ENCODE peak calls at places on chromosome 14, in five cellular contexts. One of them, this sample, is unnamed.
A peak's percentile ranks its signal among the peaks of the same experiment; 100 is the strongest.

GRCh38 chr14:61288720-61289119 is 7.6 kb upstream of the TMEM30B start:
- DNase-seq in trophoblast cell: no peak
- DNase-seq in H1: no peak
- DNase-seq in mesenchymal stem cell: no peak
- DNase-seq in mesendoderm: no peak
- DNase-seq in this sample: no peak

GRCh38 chr14:52043690-52044089 is 25.2 kb downstream of the NID2 start:
- DNase-seq in mesenchymal stem cell: peak; percentile 57
- DNase-seq in trophoblast cell: peak; percentile 81
- DNase-seq in H1: peak; percentile 72
- DNase-seq in mesendoderm: peak; percentile 67
- DNase-seq in this sample: peak; percentile 23

GRCh38 chr14:23544511-23545447 is 6.8 kb downstream of the ZFHX2 start:
- DNase-seq in mesenchymal stem cell: no peak
- DNase-seq in H1: peak; percentile 81
- DNase-seq in mesendoderm: peak; percentile 80
- DNase-seq in trophoblast cell: no peak
- DNase-seq in this sample: no peak

GRCh38 chr14:30020271-30020670 is 92.6 kb upstream of the PRKD1 start:
- DNase-seq in mesendoderm: no peak
- DNase-seq in H1: no peak
- DNase-seq in mesenchymal stem cell: no peak
- DNase-seq in trophoblast cell: no peak
- DNase-seq in this sample: no peak

GRCh38 chr14:29548948-29549370 is 378.7 kb downstream of the PRKD1 start:
- DNase-seq in mesendoderm: peak; percentile 79
- DNase-seq in mesenchymal stem cell: peak; percentile 77
- DNase-seq in trophoblast cell: peak; percentile 75
- DNase-seq in H1: no peak
- DNase-seq in this sample: peak; percentile 77

GRCh38 chr14:97412933-97413574 is 615.9 kb downstream of the VRK1 start:
- DNase-seq in mesenchymal stem cell: no peak
- DNase-seq in H1: no peak
- DNase-seq in mesendoderm: no peak
- DNase-seq in trophoblast cell: no peak
- DNase-seq in this sample: no peak

GRCh38 chr14:73324536-73324932 is 87.2 kb downstream of the PAPLN start:
- DNase-seq in mesenchymal stem cell: no peak
- DNase-seq in H1: no peak
- DNase-seq in mesendoderm: peak; percentile 6
- DNase-seq in trophoblast cell: no peak
- DNase-seq in this sample: no peak

GRCh38 chr14:67359319-67359774 is 257 bp downstream of the ATP6V1D start:
- DNase-seq in mesendoderm: peak; percentile 66
- DNase-seq in mesenchymal stem cell: peak; percentile 76
- DNase-seq in H1: no peak
- DNase-seq in trophoblast cell: peak; percentile 78
- DNase-seq in this sample: peak; percentile 63

GRCh38 chr14:31745741-31746140 is 184.5 kb downstream of the NUBPL start:
- DNase-seq in mesenchymal stem cell: no peak
- DNase-seq in trophoblast cell: peak; percentile 6
- DNase-seq in H1: no peak
- DNase-seq in mesendoderm: peak; percentile 6
- DNase-seq in this sample: no peak

GRCh38 chr14:98951031-98951430 is 321.0 kb downstream of the BCL11B start:
- DNase-seq in mesendoderm: no peak
- DNase-seq in mesenchymal stem cell: no peak
- DNase-seq in trophoblast cell: no peak
- DNase-seq in H1: no peak
- DNase-seq in this sample: no peak

GRCh38 chr14:68808696-68809095 is 15.8 kb upstream of the ZFP36L1 start:
- DNase-seq in mesenchymal stem cell: no peak
- DNase-seq in mesendoderm: no peak
- DNase-seq in trophoblast cell: no peak
- DNase-seq in H1: peak; percentile 40
- DNase-seq in this sample: no peak

GRCh38 chr14:88935083-88935482 is 110.6 kb downstream of the TTC8 start:
- DNase-seq in trophoblast cell: no peak
- DNase-seq in H1: no peak
- DNase-seq in mesenchymal stem cell: no peak
- DNase-seq in mesendoderm: no peak
- DNase-seq in this sample: no peak

GRCh38 chr14:52429451-52429850 is 115.3 kb downstream of the PTGER2 start:
- DNase-seq in mesenchymal stem cell: no peak
- DNase-seq in mesendoderm: no peak
- DNase-seq in trophoblast cell: no peak
- DNase-seq in H1: no peak
- DNase-seq in this sample: no peak

GRCh38 chr14:61342486-61342885 is 21.1 kb downstream of the PRKCH start:
- DNase-seq in trophoblast cell: no peak
- DNase-seq in mesenchymal stem cell: no peak
- DNase-seq in mesendoderm: no peak
- DNase-seq in H1: no peak
- DNase-seq in this sample: no peak

GRCh38 chr14:104224516-104225281 is 86.3 kb downstream of the KIF26A start:
- DNase-seq in mesendoderm: peak; percentile 50
- DNase-seq in mesenchymal stem cell: peak; percentile 2
- DNase-seq in trophoblast cell: no peak
- DNase-seq in H1: peak; percentile 88
- DNase-seq in this sample: no peak

GRCh38 chr14:58746261-58746660 is 108.5 kb downstream of the DACT1 start:
- DNase-seq in trophoblast cell: peak; percentile 65
- DNase-seq in mesenchymal stem cell: peak; percentile 69
- DNase-seq in mesendoderm: no peak
- DNase-seq in H1: no peak
- DNase-seq in this sample: peak; percentile 92

GRCh38 chr14:51562816-51563215 is 88.9 kb upstream of the FRMD6 start:
- DNase-seq in mesendoderm: no peak
- DNase-seq in trophoblast cell: peak; percentile 81
- DNase-seq in mesenchymal stem cell: peak; percentile 68
- DNase-seq in H1: no peak
- DNase-seq in this sample: peak; percentile 68

GRCh38 chr14:69481815-69482568 is 2.5 kb upstream of the PLEKHD1 start:
- DNase-seq in mesendoderm: no peak
- DNase-seq in trophoblast cell: no peak
- DNase-seq in H1: no peak
- DNase-seq in mesenchymal stem cell: no peak
- DNase-seq in this sample: no peak

GRCh38 chr14:38078393-38078792 is 129.3 kb upstream of the SSTR1 start:
- DNase-seq in trophoblast cell: no peak
- DNase-seq in H1: no peak
- DNase-seq in mesendoderm: no peak
- DNase-seq in mesenchymal stem cell: no peak
- DNase-seq in this sample: no peak

GRCh38 chr14:49479432-49479831 is 106.7 kb downstream of the RPS29 start:
- DNase-seq in mesenchymal stem cell: no peak
- DNase-seq in trophoblast cell: no peak
- DNase-seq in mesendoderm: no peak
- DNase-seq in H1: no peak
- DNase-seq in this sample: no peak

GRCh38 chr14:102772781-102773570 is 4.3 kb upstream of the TRAF3 start:
- DNase-seq in mesendoderm: peak; percentile 92
- DNase-seq in trophoblast cell: peak; percentile 39
- DNase-seq in H1: peak; percentile 71
- DNase-seq in mesenchymal stem cell: peak; percentile 54
- DNase-seq in this sample: no peak

GRCh38 chr14:51073751-51074150 is 21.2 kb downstream of the TRIM9 start:
- DNase-seq in mesendoderm: no peak
- DNase-seq in trophoblast cell: peak; percentile 59
- DNase-seq in mesenchymal stem cell: no peak
- DNase-seq in H1: no peak
- DNase-seq in this sample: no peak

GRCh38 chr14:65732112-65732511 is 319.6 kb downstream of the FUT8 start:
- DNase-seq in mesendoderm: no peak
- DNase-seq in mesenchymal stem cell: no peak
- DNase-seq in H1: no peak
- DNase-seq in trophoblast cell: no peak
- DNase-seq in this sample: no peak

GRCh38 chr14:78785265-78785664 is 615.1 kb downstream of the NRXN3 start:
- DNase-seq in mesendoderm: no peak
- DNase-seq in mesenchymal stem cell: no peak
- DNase-seq in trophoblast cell: no peak
- DNase-seq in H1: no peak
- DNase-seq in this sample: no peak

GRCh38 chr14:100325958-100326357 is 2.8 kb downstream of the SLC25A47 start:
- DNase-seq in trophoblast cell: no peak
- DNase-seq in mesendoderm: no peak
- DNase-seq in H1: no peak
- DNase-seq in mesenchymal stem cell: no peak
- DNase-seq in this sample: no peak

GRCh38 chr14:100323942-100324307 is 786 bp downstream of the SLC25A47 start:
- DNase-seq in mesendoderm: no peak
- DNase-seq in mesenchymal stem cell: no peak
- DNase-seq in trophoblast cell: no peak
- DNase-seq in H1: no peak
- DNase-seq in this sample: no peak

GRCh38 chr14:100327128-100327527 is 4.0 kb downstream of the SLC25A47 start:
- DNase-seq in mesenchymal stem cell: no peak
- DNase-seq in H1: no peak
- DNase-seq in trophoblast cell: no peak
- DNase-seq in mesendoderm: no peak
- DNase-seq in this sample: no peak

GRCh38 chr14:100323121-100323941 is at the start of gene SLC25A47:
- DNase-seq in trophoblast cell: no peak
- DNase-seq in mesenchymal stem cell: no peak
- DNase-seq in H1: no peak
- DNase-seq in mesendoderm: no peak
- DNase-seq in this sample: no peak

DNA sequence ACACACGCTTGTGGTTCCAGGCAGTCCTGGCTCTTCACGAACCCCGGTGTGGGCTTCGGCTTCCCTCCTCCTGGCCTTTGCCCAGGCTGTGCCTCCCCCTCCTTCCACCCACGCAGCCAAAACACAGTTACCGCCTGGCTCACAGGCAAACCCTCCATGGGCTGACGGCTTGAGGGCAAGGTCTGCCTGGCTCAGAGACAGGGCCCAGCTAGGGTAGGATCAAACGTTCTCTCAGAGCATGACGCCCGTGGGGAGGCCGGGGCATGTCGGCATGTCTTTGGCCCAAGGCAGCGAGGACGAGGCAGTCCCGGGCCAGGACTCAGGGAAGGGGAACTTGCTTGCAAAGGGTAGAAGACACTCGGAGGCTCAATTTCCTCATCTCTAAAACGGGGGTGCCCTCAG is 2.1 kb downstream of the SLC25A47 start:
- DNase-seq in H1: no peak
- DNase-seq in trophoblast cell: no peak
- DNase-seq in mesendoderm: no peak
- DNase-seq in mesenchymal stem cell: no peak
- DNase-seq in this sample: no peak
- H2AK5ac ChIP-seq in H1: no peak overlapping the region
- H2AK5ac ChIP-seq in trophoblast cell: no peak overlapping the region
- H2AK5ac ChIP-seq in mesendoderm: no peak overlapping the region
- H2AK5ac ChIP-seq in mesenchymal stem cell: no peak overlapping the region
- H2AK5ac ChIP-seq in this sample: no peak overlapping the region

DNA sequence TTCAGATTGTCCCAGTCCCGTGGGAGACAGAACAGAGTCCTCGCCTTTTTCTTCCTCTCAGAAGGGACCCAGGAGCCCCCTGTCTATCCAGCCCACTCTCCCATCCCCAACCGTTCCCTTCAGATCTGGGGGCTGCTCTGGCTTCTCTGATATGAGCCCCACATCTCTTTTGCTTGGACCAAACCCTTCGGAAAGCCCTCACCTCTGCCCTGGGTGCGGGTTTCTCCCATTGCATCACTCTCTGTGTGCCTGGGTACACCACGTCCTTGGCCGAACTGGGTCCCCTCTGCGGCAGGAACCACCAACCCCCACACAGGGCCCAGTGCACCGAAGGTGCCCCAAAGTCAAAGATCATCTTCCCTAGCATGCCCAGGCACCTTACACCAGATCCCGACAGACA is 87.8 kb downstream of the DICER1 start:
- DNase-seq in mesenchymal stem cell: no peak
- DNase-seq in H1: no peak
- DNase-seq in trophoblast cell: no peak
- DNase-seq in mesendoderm: no peak
- DNase-seq in this sample: no peak
- H2AK5ac ChIP-seq in mesenchymal stem cell: no peak overlapping the region
- H2AK5ac ChIP-seq in H1: no peak overlapping the region
- H2AK5ac ChIP-seq in trophoblast cell: no peak overlapping the region
- H2AK5ac ChIP-seq in mesendoderm: no peak overlapping the region
- H2AK5ac ChIP-seq in this sample: no peak overlapping the region

GRCh38 chr14:54395284-54395683 is 1.5 kb upstream of the CDKN3 start:
- DNase-seq in trophoblast cell: no peak
- DNase-seq in mesenchymal stem cell: no peak
- DNase-seq in mesendoderm: no peak
- DNase-seq in H1: no peak
- DNase-seq in this sample: no peak

GRCh38 chr14:54395716-54396115 is 1.1 kb upstream of the CDKN3 start:
- DNase-seq in H1: no peak
- DNase-seq in mesendoderm: peak; percentile 13
- DNase-seq in mesenchymal stem cell: no peak
- DNase-seq in trophoblast cell: peak; percentile 77
- DNase-seq in this sample: no peak

GRCh38 chr14:54396183-54396492 is 669 bp upstream of the CDKN3 start:
- DNase-seq in H1: no peak
- DNase-seq in mesenchymal stem cell: no peak
- DNase-seq in mesendoderm: no peak
- DNase-seq in trophoblast cell: peak; percentile 7
- DNase-seq in this sample: no peak

GRCh38 chr14:54398028-54398368 is 1.2 kb downstream of the CDKN3 start:
- DNase-seq in trophoblast cell: no peak
- DNase-seq in mesendoderm: no peak
- DNase-seq in H1: no peak
- DNase-seq in mesenchymal stem cell: no peak
- DNase-seq in this sample: no peak

DNA sequence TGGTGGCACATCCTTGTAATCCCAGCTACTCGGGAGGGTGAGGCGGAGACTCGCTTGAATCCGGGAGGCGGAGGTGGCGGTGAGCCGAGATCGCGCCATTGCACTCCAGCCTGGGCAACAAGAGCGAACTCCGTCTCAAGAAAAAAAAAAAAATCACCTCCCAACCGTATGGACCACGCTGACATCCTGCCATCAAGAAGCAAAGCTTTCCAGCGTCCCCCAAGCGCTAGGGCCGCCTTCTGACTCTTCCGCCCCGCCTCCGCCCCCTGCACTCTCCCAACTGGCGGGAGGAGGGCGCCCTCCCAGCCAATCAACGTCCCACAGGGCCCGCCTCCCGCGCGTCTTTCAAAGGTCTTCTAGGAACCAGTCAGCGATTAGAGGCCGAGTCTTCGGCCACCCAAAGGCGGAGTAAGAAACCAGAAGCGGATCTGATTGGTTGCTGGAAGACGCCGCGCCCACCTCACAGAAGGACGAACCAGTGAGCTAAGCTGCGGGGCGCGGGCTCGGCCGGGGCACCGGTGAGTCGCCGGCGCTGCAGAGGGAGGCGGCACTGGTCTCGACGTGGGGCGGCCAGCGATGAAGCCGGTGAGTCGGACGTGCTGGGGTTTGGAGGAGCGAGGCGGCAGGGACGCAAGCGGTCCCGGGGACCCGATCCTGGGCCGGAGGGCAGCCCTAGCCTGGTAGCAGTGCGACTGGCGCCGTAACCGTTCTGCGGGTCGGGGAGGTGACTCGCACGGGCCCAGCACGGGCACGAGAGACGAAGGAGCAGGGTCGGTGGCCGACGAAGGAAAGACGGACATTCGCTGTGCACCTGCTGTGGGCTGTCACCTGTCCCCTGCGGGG is at the start of gene CDKN3:
- DNase-seq in mesendoderm: peak; percentile 100
- DNase-seq in H1: peak; percentile 94
- DNase-seq in trophoblast cell: peak; percentile 100
- DNase-seq in mesenchymal stem cell: peak; percentile 100
- DNase-seq in this sample: peak; percentile 99
- H2AK5ac ChIP-seq in mesendoderm: no peak within 1 kb of the TSS
- H2AK5ac ChIP-seq in H1: no peak within 1 kb of the TSS
- H2AK5ac ChIP-seq in trophoblast cell: no peak within 1 kb of the TSS
- H2AK5ac ChIP-seq in mesenchymal stem cell: no peak within 1 kb of the TSS
- H2AK5ac ChIP-seq in this sample: no peak within 1 kb of the TSS

GRCh38 chr14:76919431-76919810 is 93.2 kb downstream of the LRRC74A start:
- DNase-seq in trophoblast cell: peak; percentile 82
- DNase-seq in mesendoderm: no peak
- DNase-seq in mesenchymal stem cell: no peak
- DNase-seq in H1: no peak
- DNase-seq in this sample: no peak
- H2AK5ac ChIP-seq in trophoblast cell: peak overlapping the region; percentile 81
- H2AK5ac ChIP-seq in mesendoderm: peak overlapping the region; percentile 98
- H2AK5ac ChIP-seq in mesenchymal stem cell: peak overlapping the region; percentile 99
- H2AK5ac ChIP-seq in H1: peak overlapping the region; percentile 6
- H2AK5ac ChIP-seq in this sample: peak overlapping the region; percentile 100

This sample was measured in IMR-90.